ENCODE peak calls at places on chromosomes 4 and X, in ten cellular contexts. K is choroid plexus epithelial cell; Z is astrocyte; E is amniotic stem cell; Q is NCI-H774; O is NCI-H748 treated with DMSO at 0.1 percent for 48 hours; Y is activated effector memory CD4-positive, alpha-beta T cell treated with Interleukin-2 at 50 U/mL for 16 hours; A is brain microvascular endothelial cell; B is PC-3; C is activated CD4-positive, alpha-beta T cell treated with anti-CD3 and anti-CD28 coated beads, Interleukin-2, amount 10 ng/mL, durations not matched to agents 7 days and 5 days. V is an unnamed sample.

GRCh38 chrX:125826080-125826479 is 340.0 kb downstream of the DCAF12L2 start:
- DNase-seq in K (no peak), O (no peak), Q (no peak), Z (no peak), A (no peak), Y (no peak), C (no peak), B (no peak), E (no peak), V (no peak)

GRCh38 chr4:139484861-139485311 is 31.0 kb downstream of the RAB33B start:
- DNase-seq in K (no peak), E (no peak), O (no peak), Z (no peak), B (no peak), Q (no peak), C (no peak), A (no peak), Y (no peak), V (no peak)

GRCh38 chrX:1485033-1485432 is 32.3 kb upstream of the ASMTL start:
- DNase-seq in C (peak), A (no peak), E (no peak), B (no peak), Q (no peak), O (no peak), Y (no peak), Z (no peak), K (no peak), V (no peak)

GRCh38 chr4:153514001-153514526 is 47.9 kb downstream of the TMEM131L start:
- DNase-seq in K (peak), Y (no peak), Q (no peak), A (peak), B (peak), Z (peak), E (peak), C (no peak), O (no peak), V (peak)

GRCh38 chrX:12709047-12709446 is 82.2 kb upstream of the PRPS2 start:
- DNase-seq in O (no peak), C (no peak), K (peak), Q (no peak), Y (no peak), E (no peak), B (peak), A (no peak), Z (no peak), V (no peak)

GRCh38 chrX:39854772-39855747 is 242.7 kb downstream of the BCOR start:
- DNase-seq in K (no peak), O (no peak), A (no peak), Q (no peak), B (no peak), E (no peak), C (peak), Y (peak), Z (no peak), V (no peak)

GRCh38 chrX:130028196-130028595 is 45.8 kb downstream of the BCORL1 start:
- DNase-seq in O (no peak), E (no peak), A (peak), K (peak), Y (peak), B (peak), Z (no peak), C (peak), Q (peak), V (peak)

GRCh38 chr4:123746981-123747380 is 350.4 kb downstream of the SPRY1 start:
- DNase-seq in Q (no peak), Y (no peak), E (no peak), Z (no peak), B (no peak), O (no peak), K (peak), C (no peak), A (peak), V (no peak)

GRCh38 chr4:2256156-2256731 is 5.7 kb downstream of the MXD4 start:
- DNase-seq in B (no peak), K (no peak), Z (no peak), C (peak), O (no peak), Q (no peak), Y (no peak), E (no peak), A (no peak), V (peak)

GRCh38 chr4:170089743-170090666 is at the start of gene AADAT:
- DNase-seq in C (peak), E (peak), O (peak), Q (peak), A (peak), Z (peak), B (peak), K (peak), Y (no peak), V (peak)

GRCh38 chrX:10098235-10098819 is 58.4 kb upstream of the CLCN4 start:
- DNase-seq in C (peak), E (no peak), Q (no peak), Z (no peak), Y (peak), K (peak), B (no peak), A (no peak), O (no peak), V (no peak)

GRCh38 chr4:144861471-144861870 is 215.5 kb downstream of the HHIP start:
- DNase-seq in O (no peak), A (no peak), K (no peak), Z (no peak), E (no peak), Q (no peak), Y (no peak), B (no peak), C (no peak), V (no peak)

GRCh38 chrX:19670854-19671620 is 155.7 kb upstream of the MAP3K15 start:
- DNase-seq in K (peak), C (no peak), Z (peak), Y (no peak), E (no peak), A (peak), O (no peak), B (peak), Q (no peak), V (peak)

GRCh38 chr4:95606739-95607138 is 58.0 kb upstream of the UNC5C start:
- DNase-seq in A (no peak), O (no peak), C (no peak), B (no peak), K (no peak), Z (no peak), E (no peak), Y (no peak), Q (no peak), V (no peak)

GRCh38 chr4:101232074-101232776 is 115.1 kb downstream of the PPP3CA start:
- DNase-seq in B (peak), Y (no peak), E (peak), K (peak), Q (no peak), C (no peak), O (no peak), A (peak), Z (peak), V (peak)

GRCh38 chr4:38385286-38386010 is 278.6 kb upstream of the KLF3 start:
- DNase-seq in Q (no peak), K (no peak), B (no peak), O (no peak), A (no peak), C (no peak), Y (no peak), E (no peak), Z (peak), V (no peak)

V was measured in Daoy.